ENCODE peak calls at places on chromosomes 4 and X, in four cellular contexts. One of them, this sample, is unnamed. For H3K36me3, the result is how much of the 10 kb centered on the place peaks cover.

GRCh38 chr4:37793562-37793961 is 32.9 kb upstream of the PGM2 start:
- DNase-seq in brain microvascular endothelial cell: peak
- DNase-seq in GM23248: peak
- DNase-seq in HepG2: peak
- DNase-seq in this sample: no peak

GRCh38 chrX:47214435-47215077 is 3.9 kb upstream of the CDK16 start:
- DNase-seq in brain microvascular endothelial cell: no peak
- DNase-seq in GM23248: no peak
- DNase-seq in HepG2: no peak
- DNase-seq in this sample: no peak

GRCh38 chr4:76597423-76597979 is 162.5 kb downstream of the SHROOM3 start:
- DNase-seq in brain microvascular endothelial cell: no peak
- DNase-seq in GM23248: no peak
- DNase-seq in HepG2: no peak
- DNase-seq in this sample: no peak

GRCh38 chr4:124904723-124905390 is 192.3 kb upstream of the ANKRD50 start:
- DNase-seq in brain microvascular endothelial cell: no peak
- DNase-seq in GM23248: no peak
- DNase-seq in HepG2: no peak
- DNase-seq in this sample: no peak

GRCh38 chrX:132482632-132483031 is 6.2 kb downstream of the MBNL3 start:
- DNase-seq in brain microvascular endothelial cell: no peak
- DNase-seq in GM23248: no peak
- DNase-seq in HepG2: peak
- DNase-seq in this sample: no peak

GRCh38 chrX:123358457-123358856 is 174.4 kb downstream of the GRIA3 start:
- DNase-seq in brain microvascular endothelial cell: no peak
- DNase-seq in GM23248: no peak
- DNase-seq in HepG2: no peak
- DNase-seq in this sample: no peak

GRCh38 chrX:129777218-129777768 is 2.5 kb upstream of the SASH3 start:
- DNase-seq in brain microvascular endothelial cell: no peak
- DNase-seq in GM23248: no peak
- DNase-seq in HepG2: peak
- DNase-seq in this sample: peak

GRCh38 chrX:13903405-13903804 is 86.5 kb upstream of the GPM6B start:
- DNase-seq in brain microvascular endothelial cell: no peak
- DNase-seq in GM23248: no peak
- DNase-seq in HepG2: no peak
- DNase-seq in this sample: no peak

GRCh38 chrX:97563531-97564133 is 679.9 kb downstream of the RPA4 start:
- DNase-seq in brain microvascular endothelial cell: peak
- DNase-seq in GM23248: peak
- DNase-seq in HepG2: peak
- DNase-seq in this sample: peak

GRCh38 chr4:118033148-118034060 is 882 bp upstream of the NDST3 start:
- DNase-seq in brain microvascular endothelial cell: no peak
- DNase-seq in GM23248: peak
- DNase-seq in HepG2: no peak
- DNase-seq in this sample: peak

GRCh38 chr4:112817933-112818921 is 181.3 kb downstream of the LARP7 start:
- DNase-seq in brain microvascular endothelial cell: peak
- DNase-seq in GM23248: peak
- DNase-seq in HepG2: peak
- DNase-seq in this sample: peak

GRCh38 chr4:137961051-137961438 is 281.1 kb downstream of the SLC7A11 start:
- DNase-seq in brain microvascular endothelial cell: no peak
- DNase-seq in GM23248: peak
- DNase-seq in HepG2: no peak
- DNase-seq in this sample: no peak

GRCh38 chrX:30607155-30607554 is 29.6 kb upstream of the TASL start:
- DNase-seq in brain microvascular endothelial cell: no peak
- DNase-seq in GM23248: no peak
- DNase-seq in HepG2: no peak
- DNase-seq in this sample: no peak

GRCh38 chr4:47160095-47160494 is 128.7 kb downstream of the GABRB1 start:
- DNase-seq in brain microvascular endothelial cell: no peak
- DNase-seq in GM23248: no peak
- DNase-seq in HepG2: no peak
- DNase-seq in this sample: no peak

GRCh38 chr4:147286846-147287587 is 193.9 kb upstream of the EDNRA start:
- DNase-seq in brain microvascular endothelial cell: no peak
- DNase-seq in GM23248: no peak
- DNase-seq in HepG2: no peak
- DNase-seq in this sample: no peak

GRCh38 chr4:71713611-71714203 is 70.2 kb downstream of the GC start:
- DNase-seq in brain microvascular endothelial cell: no peak
- DNase-seq in GM23248: peak
- DNase-seq in HepG2: peak
- DNase-seq in this sample: no peak

GRCh38 chr4:13533670-13534343 is 10.5 kb downstream of the NKX3-2 start:
- DNase-seq in brain microvascular endothelial cell: no peak
- DNase-seq in GM23248: no peak
- DNase-seq in HepG2: no peak
- DNase-seq in this sample: no peak

GRCh38 chrX:153763298-153763932 is 634 bp upstream of the PLXNB3 start:
- DNase-seq in brain microvascular endothelial cell: no peak
- DNase-seq in GM23248: no peak
- DNase-seq in HepG2: peak
- DNase-seq in this sample: no peak

GRCh38 chrX:39253551-39253950 is 452.3 kb downstream of the MID1IP1 start:
- DNase-seq in brain microvascular endothelial cell: no peak
- DNase-seq in GM23248: peak
- DNase-seq in HepG2: no peak
- DNase-seq in this sample: no peak

GRCh38 chr4:184168406-184169019 is 49.2 kb downstream of the ENPP6 start:
- DNase-seq in brain microvascular endothelial cell: peak
- DNase-seq in GM23248: peak
- DNase-seq in HepG2: peak
- DNase-seq in this sample: peak

GRCh38 chrX:68186552-68187262 is 246.6 kb downstream of the OPHN1 start:
- DNase-seq in brain microvascular endothelial cell: no peak
- DNase-seq in GM23248: peak
- DNase-seq in HepG2: no peak
- DNase-seq in this sample: no peak

GRCh38 chr4:2732526-2732925 is 23.6 kb downstream of the TNIP2 start:
- DNase-seq in brain microvascular endothelial cell: no peak
- DNase-seq in GM23248: no peak
- DNase-seq in HepG2: no peak
- DNase-seq in this sample: no peak

GRCh38 chr4:185020293-185020808 is 2.1 kb downstream of the HELT start:
- DNase-seq in brain microvascular endothelial cell: no peak
- DNase-seq in GM23248: peak
- DNase-seq in HepG2: no peak
- DNase-seq in this sample: peak

GRCh38 chr4:187236491-187236890 is 512.8 kb upstream of the FAT1 start:
- DNase-seq in brain microvascular endothelial cell: peak
- DNase-seq in GM23248: peak
- DNase-seq in HepG2: no peak
- DNase-seq in this sample: no peak

GRCh38 chr4:7985891-7986441 is 46.3 kb upstream of the AFAP1 start:
- DNase-seq in brain microvascular endothelial cell: peak
- DNase-seq in GM23248: no peak
- DNase-seq in HepG2: peak
- DNase-seq in this sample: no peak

GRCh38 chr4:83221897-83222441 is 62.6 kb downstream of the COQ2 start:
- DNase-seq in brain microvascular endothelial cell: no peak
- DNase-seq in GM23248: no peak
- DNase-seq in HepG2: no peak
- DNase-seq in this sample: no peak
- H3K4me3 ChIP-seq in brain microvascular endothelial cell: no peak
- H3K4me3 ChIP-seq in GM23248: no peak
- H3K4me3 ChIP-seq in HepG2: no peak
- H3K4me3 ChIP-seq in this sample: no peak

GRCh38 chrX:9352683-9353430 is 112.0 kb upstream of the TBL1X start:
- DNase-seq in brain microvascular endothelial cell: peak
- DNase-seq in GM23248: peak
- DNase-seq in HepG2: peak
- DNase-seq in this sample: peak
- H3K27ac ChIP-seq in brain microvascular endothelial cell: no peak
- H3K27ac ChIP-seq in GM23248: peak
- H3K27ac ChIP-seq in HepG2: no peak
- H3K27ac ChIP-seq in this sample: peak

GRCh38 chr4:518569-519083 is 19.6 kb downstream of the PIGG start:
- DNase-seq in brain microvascular endothelial cell: no peak
- DNase-seq in GM23248: no peak
- DNase-seq in HepG2: no peak
- DNase-seq in this sample: no peak

GRCh38 chr4:517806-518070 is 18.7 kb downstream of the PIGG start:
- DNase-seq in brain microvascular endothelial cell: no peak
- DNase-seq in GM23248: no peak
- DNase-seq in HepG2: no peak
- DNase-seq in this sample: no peak

GRCh38 chr4:513327-513726 is 14.3 kb downstream of the PIGG start:
- DNase-seq in brain microvascular endothelial cell: no peak
- DNase-seq in GM23248: no peak
- DNase-seq in HepG2: no peak
- DNase-seq in this sample: no peak

GRCh38 chr4:517061-517805 is 18.2 kb downstream of the PIGG start:
- DNase-seq in brain microvascular endothelial cell: no peak
- DNase-seq in GM23248: no peak
- DNase-seq in HepG2: no peak
- DNase-seq in this sample: no peak

GRCh38 chr4:515251-515650 is 16.2 kb downstream of the PIGG start:
- DNase-seq in brain microvascular endothelial cell: no peak
- DNase-seq in GM23248: no peak
- DNase-seq in HepG2: no peak
- DNase-seq in this sample: no peak
- H3K36me3 ChIP-seq in brain microvascular endothelial cell: under half
- H3K36me3 ChIP-seq in GM23248: under half
- H3K36me3 ChIP-seq in HepG2: under half
- H3K36me3 ChIP-seq in this sample: half or more

GRCh38 chrX:45806410-45807121 is 605.9 kb upstream of the DIPK2B start:
- DNase-seq in brain microvascular endothelial cell: peak
- DNase-seq in GM23248: peak
- DNase-seq in HepG2: no peak
- DNase-seq in this sample: no peak
- H3K4me3 ChIP-seq in brain microvascular endothelial cell: peak
- H3K4me3 ChIP-seq in GM23248: peak
- H3K4me3 ChIP-seq in HepG2: no peak
- H3K4me3 ChIP-seq in this sample: peak

GRCh38 chr4:115219315-115219840 is 106.0 kb upstream of the NDST4 start:
- DNase-seq in brain microvascular endothelial cell: no peak
- DNase-seq in GM23248: no peak
- DNase-seq in HepG2: no peak
- DNase-seq in this sample: no peak
- H3K27ac ChIP-seq in brain microvascular endothelial cell: no peak
- H3K27ac ChIP-seq in GM23248: no peak
- H3K27ac ChIP-seq in HepG2: no peak
- H3K27ac ChIP-seq in this sample: no peak

DNA sequence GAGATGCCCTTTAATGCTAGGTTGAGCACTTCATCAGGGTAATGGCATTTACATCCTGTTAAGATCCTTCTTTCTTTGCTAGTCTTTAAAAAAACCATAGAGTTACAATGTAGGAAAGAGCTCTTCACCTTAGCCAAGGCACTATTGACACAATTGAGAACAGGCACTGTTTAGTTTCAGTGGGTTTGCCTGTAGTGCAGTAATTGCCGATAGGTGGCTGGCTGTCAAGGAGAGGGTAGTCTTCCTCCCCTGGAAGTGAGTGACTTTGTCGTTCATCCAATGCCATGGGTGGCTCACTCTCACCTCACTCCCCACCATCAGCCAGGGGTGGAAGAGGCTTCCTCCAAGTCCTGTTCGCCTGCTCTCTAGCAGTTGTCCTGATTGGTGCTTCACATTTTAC is 34.7 kb downstream of the SMS start:
- DNase-seq in brain microvascular endothelial cell: no peak
- DNase-seq in GM23248: no peak
- DNase-seq in HepG2: no peak
- DNase-seq in this sample: no peak
- H3K36me3 ChIP-seq in brain microvascular endothelial cell: under half
- H3K36me3 ChIP-seq in GM23248: under half
- H3K36me3 ChIP-seq in HepG2: under half
- H3K36me3 ChIP-seq in this sample: under half